ENCODE peak calls at places on chromosome 1, in four cellular contexts. One of them, this sample, is unnamed. For H3K4me1, the result is how much of the 10 kb centered on the place peaks cover.

GRCh38 chr1:156692958-156693857 is 12.2 kb downstream of the CRABP2 start:
- DNase-seq in suprapubic skin: no peak
- DNase-seq in ovary: no peak
- DNase-seq in A549: no peak
- DNase-seq in this sample: no peak

GRCh38 chr1:76826072-76826827 is 41.0 kb upstream of the ST6GALNAC5 start:
- DNase-seq in ovary: no peak
- DNase-seq in suprapubic skin: no peak
- DNase-seq in A549: no peak
- DNase-seq in this sample: no peak

GRCh38 chr1:200415693-200416593 is 6.1 kb upstream of the ZNF281 start:
- DNase-seq in A549: peak
- DNase-seq in ovary: peak
- DNase-seq in suprapubic skin: peak
- DNase-seq in this sample: no peak

GRCh38 chr1:207990455-207990854 is 79.5 kb upstream of the CD34 start:
- DNase-seq in suprapubic skin: no peak
- DNase-seq in A549: no peak
- DNase-seq in ovary: no peak
- DNase-seq in this sample: no peak

GRCh38 chr1:3638676-3639075 is 11.2 kb downstream of the WRAP73 start:
- DNase-seq in A549: no peak
- DNase-seq in suprapubic skin: no peak
- DNase-seq in ovary: no peak
- DNase-seq in this sample: no peak

GRCh38 chr1:205239078-205239477 is 11.3 kb downstream of the TMCC2 start:
- DNase-seq in suprapubic skin: no peak
- DNase-seq in A549: no peak
- DNase-seq in ovary: peak
- DNase-seq in this sample: no peak

GRCh38 chr1:235047331-235047871 is 81.2 kb downstream of the TOMM20 start:
- DNase-seq in A549: no peak
- DNase-seq in suprapubic skin: no peak
- DNase-seq in ovary: peak
- DNase-seq in this sample: no peak

GRCh38 chr1:202193614-202194327 is at the start of gene LGR6:
- DNase-seq in ovary: no peak
- DNase-seq in suprapubic skin: no peak
- DNase-seq in A549: no peak
- DNase-seq in this sample: peak

GRCh38 chr1:161080391-161081150 is 8.8 kb downstream of the NECTIN4 start:
- DNase-seq in A549: no peak
- DNase-seq in ovary: no peak
- DNase-seq in suprapubic skin: no peak
- DNase-seq in this sample: no peak

GRCh38 chr1:11169202-11169601 is 20.0 kb upstream of the ANGPTL7 start:
- DNase-seq in ovary: no peak
- DNase-seq in A549: no peak
- DNase-seq in suprapubic skin: no peak
- DNase-seq in this sample: no peak

GRCh38 chr1:96309783-96310182 is 411.8 kb upstream of the PTBP2 start:
- DNase-seq in suprapubic skin: peak
- DNase-seq in A549: no peak
- DNase-seq in ovary: no peak
- DNase-seq in this sample: no peak

GRCh38 chr1:43868741-43869067 is 64.9 kb upstream of the ARTN start:
- DNase-seq in suprapubic skin: no peak
- DNase-seq in ovary: peak
- DNase-seq in A549: no peak
- DNase-seq in this sample: no peak

GRCh38 chr1:33370286-33370685 is 49.4 kb upstream of the A3GALT2 start:
- DNase-seq in suprapubic skin: no peak
- DNase-seq in A549: no peak
- DNase-seq in ovary: no peak
- DNase-seq in this sample: peak

GRCh38 chr1:209900734-209901133 is 37.3 kb upstream of the SYT14 start:
- DNase-seq in A549: no peak
- DNase-seq in ovary: no peak
- DNase-seq in suprapubic skin: no peak
- DNase-seq in this sample: peak

GRCh38 chr1:151511636-151512215 is 539 bp downstream of the CGN start:
- DNase-seq in suprapubic skin: no peak
- DNase-seq in A549: peak
- DNase-seq in ovary: no peak
- DNase-seq in this sample: peak

GRCh38 chr1:19628879-19629278 is 15.2 kb upstream of the NBL1 start:
- DNase-seq in A549: no peak
- DNase-seq in ovary: no peak
- DNase-seq in suprapubic skin: no peak
- DNase-seq in this sample: no peak

GRCh38 chr1:52296345-52296744 is 69.7 kb downstream of the CC2D1B start:
- DNase-seq in suprapubic skin: no peak
- DNase-seq in ovary: no peak
- DNase-seq in A549: peak
- DNase-seq in this sample: peak

GRCh38 chr1:183218039-183218618 is 32.1 kb downstream of the LAMC2 start:
- DNase-seq in ovary: no peak
- DNase-seq in suprapubic skin: peak
- DNase-seq in A549: no peak
- DNase-seq in this sample: no peak

GRCh38 chr1:229147086-229147485 is 123.8 kb upstream of the RAB4A start:
- DNase-seq in ovary: no peak
- DNase-seq in suprapubic skin: no peak
- DNase-seq in A549: no peak
- DNase-seq in this sample: no peak

GRCh38 chr1:86504130-86504479 is 35.4 kb downstream of the CLCA1 start:
- DNase-seq in suprapubic skin: no peak
- DNase-seq in ovary: peak
- DNase-seq in A549: no peak
- DNase-seq in this sample: no peak

GRCh38 chr1:82517586-82517985 is 716.9 kb downstream of the ADGRL2 start:
- DNase-seq in ovary: peak
- DNase-seq in suprapubic skin: no peak
- DNase-seq in A549: no peak
- DNase-seq in this sample: no peak

GRCh38 chr1:101587749-101588148 is 350.9 kb downstream of the S1PR1 start:
- DNase-seq in ovary: peak
- DNase-seq in suprapubic skin: no peak
- DNase-seq in A549: no peak
- DNase-seq in this sample: no peak

GRCh38 chr1:203153051-203153988 is 22.3 kb downstream of the MYBPH start:
- DNase-seq in A549: no peak
- DNase-seq in ovary: no peak
- DNase-seq in suprapubic skin: no peak
- DNase-seq in this sample: no peak

GRCh38 chr1:8970870-8971337 is 25.2 kb downstream of the CA6 start:
- DNase-seq in A549: no peak
- DNase-seq in ovary: no peak
- DNase-seq in suprapubic skin: no peak
- DNase-seq in this sample: no peak

GRCh38 chr1:28322209-28322608 is 6.6 kb upstream of the MED18 start:
- DNase-seq in suprapubic skin: no peak
- DNase-seq in A549: no peak
- DNase-seq in ovary: no peak
- DNase-seq in this sample: no peak

GRCh38 chr1:117573386-117574040 is 32.3 kb upstream of the TENT5C start:
- DNase-seq in suprapubic skin: no peak
- DNase-seq in ovary: peak
- DNase-seq in A549: no peak
- DNase-seq in this sample: no peak

GRCh38 chr1:166184012-166184411 is 17.2 kb upstream of the FAM78B start:
- DNase-seq in ovary: no peak
- DNase-seq in A549: no peak
- DNase-seq in suprapubic skin: no peak
- DNase-seq in this sample: no peak

GRCh38 chr1:156346636-156347035 is 8.3 kb downstream of the TSACC start:
- DNase-seq in suprapubic skin: no peak
- DNase-seq in A549: no peak
- DNase-seq in ovary: no peak
- DNase-seq in this sample: no peak

GRCh38 chr1:226679303-226679702 is 59.8 kb downstream of the ITPKB start:
- DNase-seq in suprapubic skin: no peak
- DNase-seq in A549: no peak
- DNase-seq in ovary: no peak
- DNase-seq in this sample: no peak

GRCh38 chr1:209583408-209583807 is at the start of gene CAMK1G:
- DNase-seq in ovary: peak
- DNase-seq in suprapubic skin: no peak
- DNase-seq in A549: no peak
- DNase-seq in this sample: peak

GRCh38 chr1:246724725-246725095 is 501 bp downstream of the SCCPDH start:
- DNase-seq in A549: peak
- DNase-seq in suprapubic skin: no peak
- DNase-seq in ovary: peak
- DNase-seq in this sample: no peak

GRCh38 chr1:30226648-30227047 is 496.7 kb downstream of the MATN1 start:
- DNase-seq in ovary: no peak
- DNase-seq in suprapubic skin: no peak
- DNase-seq in A549: no peak
- DNase-seq in this sample: no peak

GRCh38 chr1:30225336-30225735 is 498.0 kb downstream of the MATN1 start:
- DNase-seq in ovary: no peak
- DNase-seq in A549: no peak
- DNase-seq in suprapubic skin: no peak
- DNase-seq in this sample: peak

GRCh38 chr1:30232288-30232899 is 491.0 kb downstream of the MATN1 start:
- DNase-seq in suprapubic skin: no peak
- DNase-seq in A549: peak
- DNase-seq in ovary: no peak
- DNase-seq in this sample: no peak

GRCh38 chr1:30229960-30230359 is 493.4 kb downstream of the MATN1 start:
- DNase-seq in A549: no peak
- DNase-seq in suprapubic skin: no peak
- DNase-seq in ovary: no peak
- DNase-seq in this sample: no peak

DNA sequence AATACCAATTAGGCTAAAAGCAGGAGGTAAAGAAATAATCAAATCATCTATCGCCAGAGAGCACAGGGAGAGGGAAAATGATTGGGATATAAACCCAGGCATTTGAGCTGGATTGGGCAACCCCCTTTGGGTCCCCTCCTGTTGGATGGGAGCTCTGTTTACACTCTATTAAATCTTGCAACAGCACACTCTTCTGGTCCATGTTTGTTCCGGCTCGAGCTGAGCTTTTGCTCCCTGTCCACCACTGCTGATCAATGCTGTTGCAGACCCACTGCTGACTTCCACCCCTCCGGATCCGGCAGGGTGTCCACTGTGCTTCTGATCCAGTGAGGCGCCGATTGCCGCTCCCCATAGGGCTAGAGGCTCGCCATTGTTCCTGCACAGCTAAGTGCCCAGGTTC is 493.8 kb downstream of the MATN1 start:
- DNase-seq in A549: no peak
- DNase-seq in ovary: no peak
- DNase-seq in suprapubic skin: no peak
- DNase-seq in this sample: no peak
- TF ChIP-seq EP300 in A549: no peak
- TF ChIP-seq EP300 in ovary: no peak
- TF ChIP-seq EP300 in suprapubic skin: no peak
- TF ChIP-seq EP300 in this sample: no peak

DNA sequence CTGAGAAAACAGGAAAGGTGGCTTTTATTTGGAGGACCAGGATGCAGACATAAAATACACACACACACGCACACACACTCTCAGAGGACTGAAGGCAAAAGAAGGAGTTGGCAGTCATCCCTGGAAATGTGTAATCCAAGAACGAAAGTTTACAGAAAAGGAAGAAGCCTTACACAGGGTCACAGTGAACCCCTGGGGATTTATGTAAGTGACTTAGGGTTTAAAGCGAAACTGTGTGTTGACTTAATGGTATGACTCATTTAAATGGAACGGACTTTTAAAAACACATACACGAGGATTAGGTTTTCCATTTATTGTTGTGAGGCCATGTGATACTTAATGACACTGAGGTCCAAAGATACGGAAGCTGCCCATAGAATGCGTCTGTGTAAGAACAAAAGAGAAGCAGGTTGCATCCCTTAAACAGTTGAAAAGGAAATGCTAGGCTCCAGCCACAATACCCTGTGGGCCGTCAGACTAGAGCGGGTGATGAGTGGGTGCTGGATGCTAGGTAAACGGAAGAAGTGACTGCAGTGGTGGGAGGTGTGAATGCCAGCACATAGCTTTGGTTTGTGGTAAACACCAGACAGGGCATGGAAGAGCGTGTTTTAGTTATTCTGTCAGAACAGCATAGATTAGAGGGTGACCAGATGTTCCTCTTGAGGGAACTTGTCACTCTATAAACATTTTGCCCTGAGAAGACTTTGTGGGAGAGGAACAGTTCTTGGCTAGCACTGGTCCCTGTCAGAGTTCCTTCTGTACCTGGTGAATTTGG is 21.6 kb upstream of the BCL10 start:
- DNase-seq in A549: peak
- DNase-seq in suprapubic skin: no peak
- DNase-seq in ovary: peak
- DNase-seq in this sample: no peak
- H3K4me1 ChIP-seq in A549: under half
- H3K4me1 ChIP-seq in suprapubic skin: under half
- H3K4me1 ChIP-seq in ovary: under half
- H3K4me1 ChIP-seq in this sample: under half

GRCh38 chr1:58921342-58921741 is 137.5 kb upstream of the JUN start:
- DNase-seq in suprapubic skin: no peak
- DNase-seq in ovary: no peak
- DNase-seq in A549: no peak
- DNase-seq in this sample: no peak

GRCh38 chr1:58919986-58920376 is 136.1 kb upstream of the JUN start:
- DNase-seq in ovary: no peak
- DNase-seq in A549: no peak
- DNase-seq in suprapubic skin: no peak
- DNase-seq in this sample: no peak

GRCh38 chr1:58914925-58915324 is 131.1 kb upstream of the JUN start:
- DNase-seq in ovary: no peak
- DNase-seq in suprapubic skin: no peak
- DNase-seq in A549: no peak
- DNase-seq in this sample: no peak

GRCh38 chr1:58919226-58919985 is 135.6 kb upstream of the JUN start:
- DNase-seq in A549: no peak
- DNase-seq in suprapubic skin: no peak
- DNase-seq in ovary: no peak
- DNase-seq in this sample: no peak

DNA sequence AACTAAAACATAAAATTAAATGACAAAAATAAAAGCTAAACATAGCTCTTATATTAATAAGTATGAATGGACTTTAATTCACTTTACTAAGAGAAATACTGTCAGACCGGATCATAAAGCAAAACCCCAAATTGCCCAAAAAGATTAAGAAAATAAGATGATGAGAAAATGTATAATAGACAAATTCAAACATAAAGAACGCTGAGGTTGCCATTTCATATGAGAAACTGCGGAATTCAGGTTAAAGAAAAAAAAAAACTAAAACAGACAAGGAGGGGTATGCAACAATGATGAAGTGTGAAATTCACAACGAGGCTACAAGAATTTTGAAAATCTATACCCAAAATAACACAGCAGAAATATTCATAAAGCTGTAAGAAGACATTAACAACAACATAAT is 133.6 kb upstream of the JUN start:
- DNase-seq in suprapubic skin: no peak
- DNase-seq in ovary: no peak
- DNase-seq in A549: no peak
- DNase-seq in this sample: no peak
- TF ChIP-seq EP300 in suprapubic skin: no peak
- TF ChIP-seq EP300 in ovary: no peak
- TF ChIP-seq EP300 in A549: no peak
- TF ChIP-seq EP300 in this sample: no peak

GRCh38 chr1:1783320-1783719 is 5.0 kb upstream of the NADK start:
- DNase-seq in ovary: no peak
- DNase-seq in A549: no peak
- DNase-seq in suprapubic skin: no peak
- DNase-seq in this sample: no peak
- H3K4me1 ChIP-seq in ovary: under half
- H3K4me1 ChIP-seq in A549: under half
- H3K4me1 ChIP-seq in suprapubic skin: half or more
- H3K4me1 ChIP-seq in this sample: under half

This sample was measured in SK-N-SH.